ENCODE peak calls at places on chromosomes 7 and 10, in nine cellular contexts. F, T, H, K, B, R, G, P and W are unnamed samples.
A peak's percentile ranks its signal among the peaks of the same experiment; 100 is the strongest.

GRCh38 chr7:16804674-16805439 is at the start of gene AGR2:
- DNase-seq in F (no peak), K (no peak), T (no peak), B (no peak), G (peak; percentile 59), P (peak; percentile 93), H (peak; percentile 79), R (peak; percentile 44), W (no peak)

GRCh38 chr7:148794476-148794875 is 89.6 kb downstream of the EZH2 start:
- DNase-seq in K (no peak), B (no peak), G (no peak), R (no peak), P (no peak), F (no peak), H (no peak), T (no peak), W (no peak)

GRCh38 chr10:133525444-133525843 is 1.7 kb upstream of the CYP2E1 start:
- DNase-seq in R (no peak), K (no peak), B (no peak), H (no peak), F (no peak), G (no peak), P (no peak), T (no peak), W (no peak)

GRCh38 chr7:41581041-41581440 is 121.8 kb downstream of the INHBA start:
- DNase-seq in K (no peak), T (no peak), B (no peak), F (no peak), P (no peak), H (no peak), R (no peak), G (no peak), W (no peak)

GRCh38 chr10:76922666-76923065 is 714.9 kb downstream of the KCNMA1 start:
- DNase-seq in P (no peak), G (no peak), R (peak; percentile 11), T (no peak), K (no peak), H (no peak), F (no peak), B (no peak), W (no peak)

GRCh38 chr10:102779680-102780079 is 35.9 kb downstream of the WBP1L start:
- DNase-seq in P (no peak), H (no peak), F (no peak), K (no peak), B (no peak), R (peak; percentile 36), G (no peak), T (no peak), W (peak; percentile 39)

GRCh38 chr10:3136336-3136735 is 36.2 kb downstream of the PITRM1 start:
- DNase-seq in P (no peak), G (no peak), F (no peak), K (no peak), H (no peak), T (no peak), R (no peak), B (no peak), W (no peak)

GRCh38 chr7:74269757-74270277 is 15.6 kb upstream of the RFC2 start:
- DNase-seq in H (peak; percentile 90), R (peak; percentile 72), P (peak; percentile 75), K (peak; percentile 67), B (peak; percentile 55), T (peak; percentile 76), G (peak; percentile 86), F (peak; percentile 84), W (peak; percentile 44)

GRCh38 chr10:71747808-71748523 is 25.4 kb downstream of the VSIR start:
- DNase-seq in F (no peak), G (no peak), K (no peak), R (no peak), B (no peak), H (no peak), P (no peak), T (no peak), W (no peak)

GRCh38 chr10:88459523-88459922 is 123.6 kb downstream of the RNLS start:
- DNase-seq in K (no peak), P (no peak), T (no peak), R (no peak), G (no peak), F (no peak), H (no peak), B (no peak), W (peak; percentile 38)

GRCh38 chr10:78306358-78306757 is 272.7 kb downstream of the RPS24 start:
- DNase-seq in K (no peak), P (no peak), F (no peak), H (no peak), B (no peak), T (no peak), G (no peak), R (no peak), W (no peak)

GRCh38 chr10:78579995-78580394 is 488.8 kb upstream of the ZMIZ1 start:
- DNase-seq in F (no peak), K (peak; percentile 87), B (no peak), R (no peak), T (no peak), P (peak; percentile 51), H (peak; percentile 72), G (peak; percentile 76), W (peak; percentile 62)

GRCh38 chr7:100022621-100023020 is 7.2 kb downstream of the ZKSCAN1 start:
- DNase-seq in K (no peak), H (peak; percentile 78), R (peak; percentile 52), B (no peak), P (peak; percentile 48), F (no peak), T (no peak), G (no peak), W (no peak)

GRCh38 chr10:87546971-87547413 is 42.3 kb downstream of the MINPP1 start:
- DNase-seq in H (no peak), F (no peak), P (peak; percentile 76), R (no peak), B (no peak), K (no peak), G (no peak), T (no peak), W (peak; percentile 40)

GRCh38 chr7:127838816-127839415 is 186.9 kb downstream of the SND1 start:
- DNase-seq in F (no peak), K (no peak), G (no peak), P (no peak), T (no peak), H (no peak), R (peak; percentile 61), B (no peak), W (peak; percentile 42)

GRCh38 chr7:151408839-151409554 is 841 bp downstream of the WDR86 start:
- DNase-seq in P (no peak), T (no peak), R (peak; percentile 40), F (no peak), G (no peak), H (peak; percentile 43), K (no peak), B (peak; percentile 93), W (no peak)

GRCh38 chr7:2266911-2267310 is 24.9 kb downstream of the NUDT1 start:
- DNase-seq in T (peak; percentile 82), B (no peak), P (peak; percentile 83), F (no peak), R (no peak), H (no peak), K (no peak), G (peak; percentile 72), W (no peak)

GRCh38 chr7:139109983-139110411 is 477 bp upstream of the ZC3HAV1 start:
- DNase-seq in K (no peak), R (no peak), T (no peak), H (no peak), G (no peak), B (no peak), P (no peak), F (no peak), W (no peak)

GRCh38 chr7:47190462-47190861 is 391.4 kb downstream of the TNS3 start:
- DNase-seq in F (no peak), K (no peak), H (no peak), P (no peak), B (no peak), R (no peak), T (peak; percentile 71), G (peak; percentile 92), W (no peak)